ENCODE peak calls at places on chromosomes 13 and 19, in four cellular contexts. E is activated gamma-delta T cell treated with anti-CD3 and anti-CD28 coated beads, Interleukin-2, amount 50 U/mL, for 16 hours; Y is neuronal stem cell; H is amniotic stem cell. B is an unnamed sample.

GRCh38 chr19:44848805-44849457 is 2.8 kb downstream of the NECTIN2 start:
- DNase-seq in E (no peak), Y (peak; percentile 33), H (no peak), B (peak; percentile 52)

GRCh38 chr19:47613165-47614146 is 4.5 kb downstream of the BICRA start:
- DNase-seq in E (no peak), Y (peak; percentile 51), H (peak; percentile 44), B (peak; percentile 67)

GRCh38 chr19:29526730-29527499 is 1.1 kb downstream of the VSTM2B start:
- DNase-seq in E (no peak), Y (peak; percentile 53), H (no peak), B (peak; percentile 18)

GRCh38 chr19:12785431-12786011 is 5.8 kb upstream of the JUNB start:
- DNase-seq in E (no peak), Y (no peak), H (no peak), B (no peak)

GRCh38 chr13:27496851-27497250 is 46.5 kb upstream of the MTIF3 start:
- DNase-seq in E (no peak), Y (no peak), H (no peak), B (no peak)

GRCh38 chr13:21933001-21933400 is 262.1 kb downstream of the FGF9 start:
- DNase-seq in E (no peak), Y (no peak), H (no peak), B (no peak)

GRCh38 chr19:7908078-7908699 is 4.5 kb downstream of the MAP2K7 start:
- DNase-seq in E (no peak), Y (no peak), H (no peak), B (no peak)

GRCh38 chr19:40674291-40674690 is 16.2 kb downstream of the NUMBL start:
- DNase-seq in E (no peak), Y (no peak), H (no peak), B (no peak)

GRCh38 chr19:3547301-3547731 is 8.3 kb downstream of the TEKTIP1 start:
- DNase-seq in E (no peak), Y (no peak), H (no peak), B (no peak)

GRCh38 chr13:39306639-39307589 is 268.7 kb downstream of the NHLRC3 start:
- DNase-seq in E (no peak), Y (no peak), H (no peak), B (no peak)

GRCh38 chr19:4052114-4052992 is 14.3 kb downstream of the ZBTB7A start:
- DNase-seq in E (no peak), Y (no peak), H (no peak), B (no peak)

GRCh38 chr19:3175761-3176714 is 2.5 kb upstream of the S1PR4 start:
- DNase-seq in E (no peak), Y (no peak), H (peak; percentile 56), B (no peak)

GRCh38 chr13:45941261-45941660 is 89.7 kb upstream of the SIAH3 start:
- DNase-seq in E (no peak), Y (no peak), H (no peak), B (no peak)

GRCh38 chr13:22960827-22961226 is 220.0 kb upstream of the SGCG start:
- DNase-seq in E (no peak), Y (no peak), H (no peak), B (no peak)

GRCh38 chr13:22080832-22081231 is 410.0 kb downstream of the FGF9 start:
- DNase-seq in E (no peak), Y (no peak), H (no peak), B (no peak)

GRCh38 chr13:111875922-111876321 is 191.0 kb upstream of the SOX1 start:
- DNase-seq in E (no peak), Y (no peak), H (no peak), B (no peak)

GRCh38 chr13:31063734-31064133 is 98.0 kb downstream of the HSPH1 start:
- DNase-seq in E (no peak), Y (no peak), H (no peak), B (no peak)

GRCh38 chr13:98509271-98510155 is 67.4 kb downstream of the STK24 start:
- DNase-seq in E (no peak), Y (no peak), H (peak; percentile 59), B (no peak)

GRCh38 chr13:59690857-59691500 is 472.7 kb downstream of the DIAPH3 start:
- DNase-seq in E (no peak), Y (no peak), H (no peak), B (no peak)

GRCh38 chr19:45884682-45885555 is 1.0 kb downstream of the IRF2BP1 start:
- DNase-seq in E (no peak), Y (no peak), H (no peak), B (no peak)

GRCh38 chr19:46225558-46226004 is 4.0 kb upstream of the IGFL1 start:
- DNase-seq in E (no peak), Y (peak; percentile 33), H (no peak), B (peak; percentile 18)

GRCh38 chr19:53254451-53255341 is at the start of gene ZNF677:
- DNase-seq in E (peak; percentile 78), Y (peak; percentile 65), H (peak; percentile 24), B (peak; percentile 83)

GRCh38 chr19:17841810-17842662 is 5.7 kb downstream of the JAK3 start:
- DNase-seq in E (no peak), Y (peak; percentile 99), H (no peak), B (peak; percentile 88)

GRCh38 chr13:73715114-73715909 is 418.9 kb downstream of the KLF12 start:
- DNase-seq in E (peak; percentile 39), Y (no peak), H (no peak), B (no peak)

GRCh38 chr19:29680447-29680846 is 15.2 kb downstream of the PLEKHF1 start:
- DNase-seq in E (peak; percentile 78), Y (no peak), H (no peak), B (no peak)

GRCh38 chr13:94705081-94705751 is 7.1 kb downstream of the SOX21 start:
- DNase-seq in E (no peak), Y (no peak), H (no peak), B (no peak)

GRCh38 chr13:83057119-83057518 is 825.2 kb downstream of the SLITRK1 start:
- DNase-seq in E (no peak), Y (no peak), H (no peak), B (no peak)

GRCh38 chr13:27962128-27962841 is 6.8 kb downstream of the CDX2 start:
- DNase-seq in E (no peak), Y (no peak), H (no peak), B (peak; percentile 21)

GRCh38 chr19:58054792-58055482 is 4.1 kb upstream of the ZNF135 start:
- DNase-seq in E (no peak), Y (no peak), H (no peak), B (no peak)

GRCh38 chr13:80251403-80251802 is 89.5 kb downstream of the SPRY2 start:
- DNase-seq in E (no peak), Y (no peak), H (no peak), B (no peak)

GRCh38 chr13:45411226-45411625 is 6.9 kb downstream of the SLC25A30 start:
- DNase-seq in E (no peak), Y (no peak), H (no peak), B (no peak)

GRCh38 chr13:31797154-31797775 is 57.9 kb downstream of the RXFP2 start:
- DNase-seq in E (no peak), Y (peak; percentile 4), H (peak; percentile 37), B (no peak)

GRCh38 chr19:50725932-50726230 is 2.7 kb downstream of the CLEC11A start:
- DNase-seq in E (no peak), Y (no peak), H (no peak), B (no peak)

GRCh38 chr19:45947926-45948325 is 25.7 kb downstream of the NOVA2 start:
- DNase-seq in E (no peak), Y (no peak), H (no peak), B (no peak)

GRCh38 chr13:49731766-49732165 is 40.5 kb upstream of the EBPL start:
- DNase-seq in E (no peak), Y (no peak), H (no peak), B (no peak)

GRCh38 chr13:28865312-28865711 is 45.2 kb downstream of the MTUS2 start:
- DNase-seq in E (no peak), Y (no peak), H (no peak), B (no peak)

GRCh38 chr13:53783466-53783865 is 754.9 kb downstream of the OLFM4 start:
- DNase-seq in E (no peak), Y (no peak), H (no peak), B (no peak)

GRCh38 chr19:35509018-35509652 is 4.3 kb downstream of the DMKN start:
- DNase-seq in E (no peak), Y (no peak), H (no peak), B (peak; percentile 23)

B was measured in endothelial cell.